ENCODE peak calls at places on chromosomes 5 and 9, in six cellular contexts. One of them, this sample, is unnamed.

GRCh38 chr5:172724203-172724602 is 46.8 kb downstream of the DUSP1 start:
- DNase-seq in anterior cingulate cortex: peak
- DNase-seq in iPS-NIHi11: no peak
- DNase-seq in stimulated activated CD4-positive, alpha-beta T cell treated with anti-CD3 and anti-CD28 coated beads, TNF-alpha, amount 100 ng/mL, for 1 hour: no peak
- DNase-seq in lower leg skin: no peak
- DNase-seq in GM23248: no peak
- DNase-seq in this sample: no peak

GRCh38 chr5:62640437-62640836 is 61.8 kb downstream of the LRRC70 start:
- DNase-seq in stimulated activated CD4-positive, alpha-beta T cell treated with anti-CD3 and anti-CD28 coated beads, TNF-alpha, amount 100 ng/mL, for 1 hour: no peak
- DNase-seq in GM23248: no peak
- DNase-seq in lower leg skin: no peak
- DNase-seq in iPS-NIHi11: no peak
- DNase-seq in anterior cingulate cortex: no peak
- DNase-seq in this sample: no peak

GRCh38 chr5:111735829-111736228 is 21.2 kb downstream of the NREP start:
- DNase-seq in GM23248: peak
- DNase-seq in stimulated activated CD4-positive, alpha-beta T cell treated with anti-CD3 and anti-CD28 coated beads, TNF-alpha, amount 100 ng/mL, for 1 hour: no peak
- DNase-seq in lower leg skin: peak
- DNase-seq in anterior cingulate cortex: no peak
- DNase-seq in iPS-NIHi11: peak
- DNase-seq in this sample: no peak

GRCh38 chr5:313806-314376 is 7.6 kb upstream of the AHRR start:
- DNase-seq in anterior cingulate cortex: no peak
- DNase-seq in lower leg skin: no peak
- DNase-seq in GM23248: no peak
- DNase-seq in iPS-NIHi11: no peak
- DNase-seq in stimulated activated CD4-positive, alpha-beta T cell treated with anti-CD3 and anti-CD28 coated beads, TNF-alpha, amount 100 ng/mL, for 1 hour: no peak
- DNase-seq in this sample: no peak

GRCh38 chr5:5063533-5063953 is 76.6 kb upstream of the ADAMTS16 start:
- DNase-seq in GM23248: peak
- DNase-seq in iPS-NIHi11: peak
- DNase-seq in stimulated activated CD4-positive, alpha-beta T cell treated with anti-CD3 and anti-CD28 coated beads, TNF-alpha, amount 100 ng/mL, for 1 hour: no peak
- DNase-seq in lower leg skin: no peak
- DNase-seq in anterior cingulate cortex: no peak
- DNase-seq in this sample: no peak

GRCh38 chr5:149011084-149011483 is 51.8 kb downstream of the SH3TC2 start:
- DNase-seq in anterior cingulate cortex: peak
- DNase-seq in stimulated activated CD4-positive, alpha-beta T cell treated with anti-CD3 and anti-CD28 coated beads, TNF-alpha, amount 100 ng/mL, for 1 hour: no peak
- DNase-seq in lower leg skin: no peak
- DNase-seq in GM23248: no peak
- DNase-seq in iPS-NIHi11: no peak
- DNase-seq in this sample: no peak

GRCh38 chr5:172959824-172960799 is 888 bp downstream of the RPL26L1 start:
- DNase-seq in stimulated activated CD4-positive, alpha-beta T cell treated with anti-CD3 and anti-CD28 coated beads, TNF-alpha, amount 100 ng/mL, for 1 hour: no peak
- DNase-seq in anterior cingulate cortex: no peak
- DNase-seq in lower leg skin: no peak
- DNase-seq in iPS-NIHi11: no peak
- DNase-seq in GM23248: peak
- DNase-seq in this sample: no peak

GRCh38 chr5:156479864-156480263 is 152.9 kb downstream of the SGCD start:
- DNase-seq in anterior cingulate cortex: no peak
- DNase-seq in GM23248: peak
- DNase-seq in stimulated activated CD4-positive, alpha-beta T cell treated with anti-CD3 and anti-CD28 coated beads, TNF-alpha, amount 100 ng/mL, for 1 hour: no peak
- DNase-seq in iPS-NIHi11: no peak
- DNase-seq in lower leg skin: peak
- DNase-seq in this sample: peak

GRCh38 chr5:35202319-35203111 is 27.8 kb downstream of the PRLR start:
- DNase-seq in stimulated activated CD4-positive, alpha-beta T cell treated with anti-CD3 and anti-CD28 coated beads, TNF-alpha, amount 100 ng/mL, for 1 hour: no peak
- DNase-seq in anterior cingulate cortex: no peak
- DNase-seq in iPS-NIHi11: peak
- DNase-seq in GM23248: peak
- DNase-seq in lower leg skin: no peak
- DNase-seq in this sample: no peak

GRCh38 chr9:92954078-92954861 is 6.9 kb downstream of the FGD3 start:
- DNase-seq in GM23248: peak
- DNase-seq in iPS-NIHi11: no peak
- DNase-seq in lower leg skin: peak
- DNase-seq in anterior cingulate cortex: no peak
- DNase-seq in stimulated activated CD4-positive, alpha-beta T cell treated with anti-CD3 and anti-CD28 coated beads, TNF-alpha, amount 100 ng/mL, for 1 hour: peak
- DNase-seq in this sample: no peak

GRCh38 chr9:74245871-74246552 is 251.1 kb upstream of the RORB start:
- DNase-seq in stimulated activated CD4-positive, alpha-beta T cell treated with anti-CD3 and anti-CD28 coated beads, TNF-alpha, amount 100 ng/mL, for 1 hour: no peak
- DNase-seq in iPS-NIHi11: no peak
- DNase-seq in GM23248: peak
- DNase-seq in lower leg skin: no peak
- DNase-seq in anterior cingulate cortex: no peak
- DNase-seq in this sample: no peak

GRCh38 chr5:54259090-54259489 is 51.3 kb downstream of the ARL15 start:
- DNase-seq in anterior cingulate cortex: no peak
- DNase-seq in lower leg skin: no peak
- DNase-seq in GM23248: peak
- DNase-seq in stimulated activated CD4-positive, alpha-beta T cell treated with anti-CD3 and anti-CD28 coated beads, TNF-alpha, amount 100 ng/mL, for 1 hour: no peak
- DNase-seq in iPS-NIHi11: no peak
- DNase-seq in this sample: no peak

GRCh38 chr5:33981408-33982171 is 2.9 kb downstream of the SLC45A2 start:
- DNase-seq in GM23248: peak
- DNase-seq in stimulated activated CD4-positive, alpha-beta T cell treated with anti-CD3 and anti-CD28 coated beads, TNF-alpha, amount 100 ng/mL, for 1 hour: no peak
- DNase-seq in lower leg skin: no peak
- DNase-seq in anterior cingulate cortex: no peak
- DNase-seq in iPS-NIHi11: no peak
- DNase-seq in this sample: no peak

This sample was measured in suprapubic skin.